ENCODE peak calls at places on chromosomes 4 and X, in six cellular contexts. W is left lung, D is ovary, I is upper lobe of right lung, Y is heart right ventricle, R is vagina. Z is an unnamed sample. For H3K4me1 and H3K9me3, the result is how much of the 10 kb centered on the place peaks cover.

GRCh38 chr4:19776929-19777328 is 474.8 kb upstream of the SLIT2 start:
- DNase-seq in W (no peak), D (no peak), I (no peak), Y (no peak), R (no peak), Z (peak)

GRCh38 chrX:53606456-53606855 is 80.1 kb downstream of the HUWE1 start:
- DNase-seq in W (no peak), D (no peak), I (no peak), Y (no peak), R (no peak), Z (no peak)

GRCh38 chr4:70277121-70277520 is 34.7 kb downstream of the CSN3 start:
- DNase-seq in W (no peak), D (no peak), I (no peak), Y (no peak), R (no peak), Z (no peak)

GRCh38 chrX:153974726-153975286 is 2.3 kb downstream of the TMEM187 start:
- DNase-seq in W (no peak), D (no peak), I (no peak), Y (no peak), R (no peak), Z (no peak)

GRCh38 chr4:143514432-143514831 is 930 bp downstream of the SMARCA5 start:
- DNase-seq in W (peak), D (peak), I (peak), Y (peak), R (no peak), Z (peak)

GRCh38 chr4:84673475-84674230 is 90.7 kb downstream of the CDS1 start:
- DNase-seq in W (no peak), D (no peak), I (no peak), Y (no peak), R (no peak), Z (no peak)

GRCh38 chrX:14027031-14027430 is 2.7 kb downstream of the GEMIN8 start:
- DNase-seq in W (no peak), D (no peak), I (no peak), Y (peak), R (no peak), Z (no peak)

GRCh38 chr4:121534187-121534586 is 153.4 kb upstream of the QRFPR start:
- DNase-seq in W (no peak), D (no peak), I (no peak), Y (no peak), R (no peak), Z (no peak)

GRCh38 chr4:9964884-9965283 is 56.4 kb downstream of the SLC2A9 start:
- DNase-seq in W (no peak), D (no peak), I (no peak), Y (no peak), R (no peak), Z (no peak)

GRCh38 chr4:184424279-184424678 is 50.1 kb downstream of the IRF2 start:
- DNase-seq in W (no peak), D (no peak), I (no peak), Y (no peak), R (no peak), Z (no peak)
- H3K4me1 ChIP-seq in W (under half), D (under half), I (under half), Y (under half), R (half or more), Z (under half)

DNA sequence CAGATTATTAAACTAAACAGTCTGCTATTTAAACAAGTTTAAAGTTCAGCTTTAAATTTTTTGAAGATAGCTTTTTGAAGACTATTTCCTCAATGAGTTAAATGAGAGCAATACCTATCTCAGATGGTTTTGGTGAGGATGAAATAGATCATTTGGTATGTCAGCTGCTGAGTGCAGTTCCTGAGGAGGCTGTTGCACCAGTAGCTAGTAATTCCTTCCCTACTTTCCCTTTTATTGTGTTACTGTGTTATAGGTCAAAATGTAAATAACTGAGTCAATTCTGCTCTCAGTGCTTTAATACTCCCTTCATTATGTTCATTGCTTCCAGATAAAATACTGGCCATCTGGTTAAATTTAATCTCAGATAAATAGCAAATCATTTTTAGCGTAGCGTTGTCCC is 48.6 kb downstream of the BMPR1B start:
- DNase-seq in W (no peak), D (no peak), I (no peak), Y (no peak), R (no peak), Z (no peak)
- H3K9me3 ChIP-seq in W (under half), D (under half), I (under half), Y (under half), R (under half), Z (under half)

DNA sequence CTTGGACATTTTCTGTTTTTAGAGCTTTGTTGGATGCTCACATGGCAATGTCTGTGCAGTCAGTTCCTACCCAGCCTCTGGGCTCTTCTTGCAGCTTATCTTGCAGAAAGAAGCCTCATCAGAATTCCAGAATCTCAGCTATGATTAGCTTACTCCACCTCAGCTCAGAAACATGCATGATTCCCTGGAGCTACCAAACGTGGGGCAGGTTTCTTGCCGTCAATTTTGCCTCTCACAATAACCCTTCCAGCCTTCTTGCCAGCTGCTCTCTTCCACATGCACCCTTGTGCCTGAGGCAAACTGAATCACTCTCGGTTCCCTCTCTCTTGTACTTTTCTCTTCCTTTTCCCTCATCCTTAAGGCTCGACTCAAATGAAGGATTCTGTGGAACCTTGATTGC is 141.4 kb downstream of the PTTG2 start:
- DNase-seq in W (no peak), D (no peak), I (no peak), Y (no peak), R (no peak), Z (no peak)
- H3K4me3 ChIP-seq in W (no peak), D (no peak), I (no peak), Y (no peak), R (no peak), Z (no peak)

GRCh38 chr4:119730644-119730995 is 102.0 kb upstream of the PDE5A start:
- DNase-seq in W (no peak), D (no peak), I (no peak), Y (no peak), R (no peak), Z (no peak)

GRCh38 chr4:119733431-119733830 is 104.8 kb upstream of the PDE5A start:
- DNase-seq in W (no peak), D (no peak), I (no peak), Y (no peak), R (no peak), Z (no peak)

GRCh38 chr4:119731146-119731742 is 102.6 kb upstream of the PDE5A start:
- DNase-seq in W (no peak), D (no peak), I (no peak), Y (no peak), R (no peak), Z (peak)

GRCh38 chr4:119729815-119730643 is 101.4 kb upstream of the PDE5A start:
- DNase-seq in W (no peak), D (no peak), I (no peak), Y (peak), R (no peak), Z (peak)

DNA sequence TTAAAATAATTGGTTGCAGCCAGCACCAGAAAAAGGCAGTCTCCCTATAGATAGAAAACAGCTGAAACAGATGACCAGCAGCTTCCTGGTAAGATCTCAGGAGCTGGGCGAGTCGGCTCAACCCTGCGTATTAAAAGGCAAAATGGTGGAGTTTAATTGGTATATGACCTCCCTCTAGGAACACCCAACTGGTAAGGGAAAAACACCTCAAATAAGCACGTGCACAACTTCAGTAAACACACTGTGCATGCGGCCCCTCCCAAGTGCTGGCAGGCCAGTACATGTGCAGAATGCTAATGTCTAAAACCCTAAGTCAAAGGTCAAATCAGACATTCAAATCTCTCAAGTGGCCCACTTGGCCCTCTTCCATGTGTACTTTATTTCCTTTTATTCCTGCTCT is 103.2 kb upstream of the PDE5A start:
- DNase-seq in W (no peak), D (no peak), I (no peak), Y (no peak), R (no peak), Z (no peak)
- H3K4me1 ChIP-seq in W (under half), D (under half), I (under half), Y (under half), R (under half), Z (half or more)

GRCh38 chr4:76235915-76236314 is 15.6 kb upstream of the FAM47E start:
- DNase-seq in W (no peak), D (no peak), I (no peak), Y (no peak), R (no peak), Z (no peak)

GRCh38 chr4:76233534-76233933 is 18.0 kb upstream of the FAM47E start:
- DNase-seq in W (no peak), D (no peak), I (no peak), Y (no peak), R (no peak), Z (no peak)

GRCh38 chr4:76235407-76235806 is 16.1 kb upstream of the FAM47E start:
- DNase-seq in W (no peak), D (no peak), I (no peak), Y (no peak), R (no peak), Z (no peak)

GRCh38 chr4:76233967-76234678 is 17.4 kb upstream of the FAM47E start:
- DNase-seq in W (peak), D (no peak), I (peak), Y (no peak), R (no peak), Z (no peak)

DNA sequence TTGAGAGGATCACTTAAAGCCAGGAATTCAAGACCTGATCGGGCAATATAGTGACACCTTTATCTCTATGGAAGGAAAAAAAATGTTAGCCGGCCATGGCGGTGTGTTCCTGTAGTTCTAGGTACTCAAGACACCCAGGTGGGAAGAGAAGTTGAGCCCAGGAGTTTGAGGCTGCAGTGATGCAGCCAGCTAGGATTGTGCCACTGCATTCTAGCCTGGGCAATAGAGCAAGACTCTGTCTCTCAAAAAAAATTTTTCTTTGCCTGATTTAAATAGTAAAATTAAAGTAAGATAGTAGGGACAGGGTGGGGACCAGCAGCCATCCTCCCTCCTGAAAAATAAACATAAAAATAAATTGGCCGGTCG is 16.9 kb upstream of the FAM47E start:
- DNase-seq in W (no peak), D (no peak), I (no peak), Y (no peak), R (no peak), Z (no peak)
- H3K9me3 ChIP-seq in W (under half), D (under half), I (under half), Y (under half), R (under half), Z (under half)

DNA sequence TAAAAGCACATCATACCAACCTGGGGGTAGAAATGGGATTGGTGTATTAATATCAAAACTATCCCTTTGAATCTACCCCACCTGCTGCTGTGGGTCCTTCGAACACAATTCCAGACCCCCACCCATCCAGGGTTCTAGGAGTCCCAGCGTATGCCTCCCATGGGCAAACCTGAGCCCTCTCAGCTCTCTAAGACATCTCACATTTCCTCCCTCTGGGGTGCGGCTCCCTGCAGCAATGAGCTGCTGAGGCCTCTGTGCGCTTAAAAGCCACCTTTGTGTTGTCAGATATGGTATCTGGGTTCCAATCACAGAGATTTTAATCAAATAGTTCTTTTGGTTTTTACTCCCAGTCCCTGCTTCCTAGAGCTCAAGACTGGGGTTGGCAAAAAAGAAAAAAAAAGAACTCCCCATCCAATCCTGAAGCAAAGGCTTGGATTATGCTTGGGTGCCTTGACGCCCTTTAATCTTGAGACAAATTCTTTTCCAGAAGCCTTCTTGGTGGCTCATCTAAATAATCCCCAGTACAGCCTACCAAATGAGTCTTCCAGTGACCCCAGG is 37.5 kb upstream of the NOCT start:
- DNase-seq in W (no peak), D (no peak), I (no peak), Y (no peak), R (no peak), Z (no peak)
- H3K4me3 ChIP-seq in W (no peak), D (no peak), I (no peak), Y (no peak), R (no peak), Z (no peak)

GRCh38 chr4:93475730-93476129 is 352.8 kb upstream of the ATOH1 start:
- DNase-seq in W (no peak), D (no peak), I (no peak), Y (no peak), R (no peak), Z (no peak)
- H3K4me1 ChIP-seq in W (under half), D (under half), I (under half), Y (under half), R (under half), Z (under half)

Z was measured in SJSA1.